ENCODE peak calls at places on chromosome X, in four cellular contexts. C is WTC11, Q is left ventricle myocardium inferior, B is epithelial cell of esophagus. H is an unnamed sample.

GRCh38 chrX:115591856-115592842 is 31.2 kb downstream of the PLS3 start:
- DNase-seq in C (no peak), Q (no peak), B (peak), H (no peak)

GRCh38 chrX:132489256-132490085 is 633 bp upstream of the MBNL3 start:
- DNase-seq in C (peak), Q (peak), B (peak), H (peak)

GRCh38 chrX:31266172-31267076 is 194.6 kb upstream of the FTHL17 start:
- DNase-seq in C (peak), Q (peak), B (peak), H (peak)

GRCh38 chrX:15299945-15300851 is 15.2 kb downstream of the ASB11 start:
- DNase-seq in C (no peak), Q (no peak), B (peak), H (no peak)

GRCh38 chrX:574355-574754 is 56.2 kb upstream of the SHOX start:
- DNase-seq in C (no peak), Q (no peak), B (no peak), H (no peak)

GRCh38 chrX:19611636-19612376 is 96.5 kb upstream of the MAP3K15 start:
- DNase-seq in C (no peak), Q (no peak), B (no peak), H (no peak)

GRCh38 chrX:54695816-54696487 is 102.1 kb downstream of the ITIH6 start:
- DNase-seq in C (no peak), Q (no peak), B (peak), H (no peak)

GRCh38 chrX:30620980-30621716 is 32.1 kb upstream of the GK start:
- DNase-seq in C (no peak), Q (no peak), B (peak), H (no peak)

GRCh38 chrX:135497736-135498135 is 22.7 kb upstream of the INTS6L start:
- DNase-seq in C (no peak), Q (no peak), B (no peak), H (no peak)

GRCh38 chrX:24767557-24767956 is 73.8 kb downstream of the POLA1 start:
- DNase-seq in C (no peak), Q (no peak), B (peak), H (no peak)

GRCh38 chrX:51837926-51838325 is 55.5 kb upstream of the MAGED1 start:
- DNase-seq in C (no peak), Q (peak), B (peak), H (peak)

GRCh38 chrX:274904-275475 is 6.2 kb upstream of the PLCXD1 start:
- DNase-seq in C (peak), Q (no peak), B (no peak), H (no peak)

GRCh38 chrX:100685284-100685996 is 41.4 kb downstream of the SRPX2 start:
- DNase-seq in C (peak), Q (no peak), B (peak), H (peak)

GRCh38 chrX:16240231-16240905 is 73.1 kb downstream of the MAGEB17 start:
- DNase-seq in C (no peak), Q (no peak), B (peak), H (no peak)

GRCh38 chrX:119784747-119785446 is 6.5 kb downstream of the RPL39 start:
- DNase-seq in C (peak), Q (no peak), B (peak), H (no peak)

GRCh38 chrX:13123857-13124345 is 79.5 kb upstream of the FAM9C start:
- DNase-seq in C (no peak), Q (no peak), B (no peak), H (no peak)

GRCh38 chrX:66684196-66684595 is 45.3 kb upstream of the EDA2R start:
- DNase-seq in C (no peak), Q (no peak), B (no peak), H (no peak)

GRCh38 chrX:11105080-11105479 is 6.1 kb upstream of the HCCS start:
- DNase-seq in C (no peak), Q (no peak), B (peak), H (no peak)

GRCh38 chrX:17788439-17788838 is 51.1 kb downstream of the SCML1 start:
- DNase-seq in C (peak), Q (no peak), B (peak), H (no peak)

GRCh38 chrX:119187298-119187697 is 48.8 kb upstream of the PGRMC1 start:
- DNase-seq in C (no peak), Q (no peak), B (no peak), H (no peak)

GRCh38 chrX:2928127-2928582 is 984 bp downstream of the ARSD start:
- DNase-seq in C (peak), Q (peak), B (peak), H (peak)

GRCh38 chrX:131747173-131747572 is 203.3 kb downstream of the OR13H1 start:
- DNase-seq in C (no peak), Q (no peak), B (no peak), H (no peak)

GRCh38 chrX:16737024-16737423 is 17.6 kb downstream of the SYAP1 start:
- DNase-seq in C (no peak), Q (no peak), B (no peak), H (no peak)

GRCh38 chrX:1582686-1583437 is 8.5 kb upstream of the AKAP17A start:
- DNase-seq in C (no peak), Q (no peak), B (peak), H (no peak)

GRCh38 chrX:154097003-154097596 is 417 bp downstream of the MECP2 start:
- DNase-seq in C (peak), Q (peak), B (peak), H (peak)

GRCh38 chrX:138748480-138748879 is 37.0 kb upstream of the FGF13 start:
- DNase-seq in C (no peak), Q (no peak), B (peak), H (no peak)

GRCh38 chrX:34338046-34338445 is 205.9 kb upstream of the FAM47A start:
- DNase-seq in C (no peak), Q (no peak), B (no peak), H (no peak)

DNA sequence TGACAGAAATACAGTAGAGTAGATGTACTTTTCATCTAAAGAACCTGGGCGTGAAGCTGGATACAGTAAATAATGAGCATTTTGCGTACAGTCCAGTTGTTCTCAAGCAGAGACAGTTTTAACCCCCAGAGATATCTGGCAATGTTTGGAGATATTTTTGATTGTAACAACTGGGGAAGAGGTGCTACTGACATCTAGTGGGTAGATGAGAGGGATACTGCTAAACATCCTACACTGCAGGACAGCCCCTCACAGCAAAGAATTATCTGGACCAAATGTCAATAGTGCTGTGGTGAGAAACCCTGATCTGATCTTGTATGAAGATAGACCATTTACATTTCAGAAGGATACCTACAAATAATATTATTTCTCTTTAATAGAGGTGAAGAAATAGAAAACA is 200.2 kb upstream of the FAM47A start:
- DNase-seq in C (no peak), Q (no peak), B (no peak), H (no peak)
- TF ChIP-seq CTCF in C (no peak), Q (no peak), B (peak), H (no peak)

DNA sequence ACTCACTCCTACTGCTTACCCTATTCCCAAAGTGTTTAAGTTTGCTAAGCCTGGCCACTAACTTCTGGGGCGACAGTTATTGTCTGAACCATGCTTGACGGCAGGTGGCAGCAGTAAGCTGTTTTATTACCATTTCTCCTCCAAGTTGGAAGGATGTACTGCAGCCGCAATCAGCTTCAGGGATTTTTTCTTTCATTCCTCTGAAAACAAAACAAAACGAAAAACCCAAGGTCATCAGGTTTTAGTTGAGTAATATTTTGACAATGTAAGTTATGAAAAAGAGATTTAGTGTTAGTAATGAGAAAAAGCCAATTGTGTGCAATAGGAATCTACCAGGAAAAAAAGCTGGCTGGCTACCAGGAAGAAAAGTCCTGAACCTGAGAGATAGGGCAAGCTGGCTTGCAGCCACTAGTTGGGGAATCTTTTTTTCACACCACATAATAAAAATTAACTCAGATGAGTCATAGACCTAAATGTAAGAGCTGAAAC is 13.2 kb upstream of the RAB9B start:
- DNase-seq in C (peak), Q (peak), B (peak), H (no peak)
- TF ChIP-seq CTCF in C (no peak), Q (peak), B (peak), H (peak)

DNA sequence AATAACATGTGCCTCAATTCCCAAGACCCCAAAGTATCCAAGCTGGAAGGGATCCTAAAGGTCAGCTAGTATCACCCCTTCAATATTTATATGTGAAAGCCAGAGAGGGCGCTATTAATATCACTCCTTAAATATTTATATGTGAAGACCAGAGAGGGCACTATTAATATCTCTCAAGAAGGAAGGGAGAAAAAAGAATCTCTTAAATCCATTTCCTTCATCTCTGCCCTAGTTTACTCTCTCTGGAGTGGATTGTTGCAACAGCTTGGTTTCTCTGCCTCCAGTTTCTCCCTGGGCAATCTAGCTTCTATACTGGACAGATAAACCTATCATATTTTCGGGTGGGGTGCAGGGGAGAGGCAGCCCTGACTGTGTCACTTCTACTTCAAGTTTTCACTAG is 31.6 kb upstream of the MSN start:
- DNase-seq in C (no peak), Q (no peak), B (no peak), H (no peak)
- TF ChIP-seq CTCF in C (no peak), Q (no peak), B (no peak), H (no peak)

GRCh38 chrX:8042304-8042703 is 115.1 kb upstream of the PNPLA4 start:
- DNase-seq in C (no peak), Q (no peak), B (peak), H (no peak)
- TF ChIP-seq CTCF in C (peak), Q (no peak), B (peak), H (peak)